ENCODE peak calls at places on chromosomes 5 and 9, in six cellular contexts. N is Calu3, V is astrocyte of the cerebellum, D is nephron progenitor cell, P is right atrium auricular region, A is mammary epithelial cell. J is an unnamed sample.

GRCh38 chr9:136092741-136093140 is 2.3 kb downstream of the NACC2 start:
- DNase-seq in N (no peak), V (no peak), D (no peak), P (no peak), A (no peak), J (no peak)

GRCh38 chr5:40414922-40415321 is 264.8 kb upstream of the PTGER4 start:
- DNase-seq in N (no peak), V (no peak), D (no peak), P (no peak), A (no peak), J (no peak)

GRCh38 chr5:98301567-98301966 is 471.9 kb upstream of the RGMB start:
- DNase-seq in N (no peak), V (no peak), D (no peak), P (no peak), A (no peak), J (no peak)

GRCh38 chr9:116405321-116405720 is 251.7 kb downstream of the PAPPA start:
- DNase-seq in N (no peak), V (no peak), D (no peak), P (no peak), A (no peak), J (no peak)

GRCh38 chr5:139385061-139385889 is 2.2 kb upstream of the SLC23A1 start:
- DNase-seq in N (peak), V (no peak), D (no peak), P (no peak), A (peak), J (no peak)

GRCh38 chr9:2677927-2678889 is 39.1 kb upstream of the KCNV2 start:
- DNase-seq in N (no peak), V (no peak), D (no peak), P (no peak), A (no peak), J (no peak)

GRCh38 chr5:4384649-4385048 is 755.5 kb upstream of the ADAMTS16 start:
- DNase-seq in N (no peak), V (no peak), D (no peak), P (no peak), A (peak), J (no peak)

GRCh38 chr9:6896562-6896961 is 138.8 kb downstream of the KDM4C start:
- DNase-seq in N (no peak), V (no peak), D (no peak), P (no peak), A (peak), J (no peak)

GRCh38 chr5:103218164-103218563 is 40.4 kb upstream of the MACIR start:
- DNase-seq in N (no peak), V (peak), D (no peak), P (no peak), A (no peak), J (no peak)

GRCh38 chr9:21336467-21336866 is 1.3 kb upstream of the KLHL9 start:
- DNase-seq in N (no peak), V (no peak), D (no peak), P (no peak), A (no peak), J (no peak)

GRCh38 chr5:10863763-10864383 is 102.8 kb upstream of the DAP start:
- DNase-seq in N (peak), V (no peak), D (peak), P (no peak), A (peak), J (peak)

GRCh38 chr9:3736186-3736585 is 210.4 kb upstream of the RFX3 start:
- DNase-seq in N (no peak), V (no peak), D (no peak), P (no peak), A (no peak), J (no peak)

GRCh38 chr9:122307036-122307435 is 42.4 kb downstream of the MRRF start:
- DNase-seq in N (no peak), V (no peak), D (no peak), P (no peak), A (no peak), J (no peak)

GRCh38 chr5:50947892-50948683 is 281.7 kb downstream of the PARP8 start:
- DNase-seq in N (no peak), V (no peak), D (no peak), P (no peak), A (no peak), J (no peak)

GRCh38 chr9:8760000-8760767 is 960.6 kb upstream of the DMAC1 start:
- DNase-seq in N (no peak), V (no peak), D (peak), P (no peak), A (no peak), J (peak)

GRCh38 chr9:90870646-90871326 is 69.2 kb downstream of the SYK start:
- DNase-seq in N (peak), V (peak), D (peak), P (no peak), A (peak), J (no peak)

GRCh38 chr5:61991861-61992260 is 314.1 kb upstream of the KIF2A start:
- DNase-seq in N (no peak), V (no peak), D (no peak), P (no peak), A (peak), J (no peak)

GRCh38 chr9:35618854-35619799 is 914 bp upstream of the CD72 start:
- DNase-seq in N (no peak), V (no peak), D (no peak), P (no peak), A (no peak), J (no peak)

GRCh38 chr9:89097219-89097618 is 81.4 kb downstream of the SHC3 start:
- DNase-seq in N (no peak), V (no peak), D (no peak), P (no peak), A (no peak), J (no peak)

GRCh38 chr5:170420809-170421412 is 31.7 kb upstream of the KCNMB1 start:
- DNase-seq in N (peak), V (peak), D (peak), P (peak), A (peak), J (peak)

GRCh38 chr9:134216449-134216951 is 52.1 kb upstream of the RNU6ATAC start:
- DNase-seq in N (no peak), V (no peak), D (no peak), P (no peak), A (no peak), J (no peak)

GRCh38 chr5:77774981-77775772 is 962 bp downstream of the TBCA start:
- DNase-seq in N (no peak), V (peak), D (no peak), P (no peak), A (no peak), J (no peak)

GRCh38 chr5:66197764-66198405 is 53.8 kb downstream of the SREK1 start:
- DNase-seq in N (no peak), V (peak), D (no peak), P (no peak), A (no peak), J (no peak)

GRCh38 chr5:66653380-66653779 is 57.2 kb downstream of the MAST4 start:
- DNase-seq in N (no peak), V (peak), D (no peak), P (no peak), A (peak), J (no peak)

GRCh38 chr9:27090231-27090630 is 18.8 kb upstream of the TEK start:
- DNase-seq in N (no peak), V (no peak), D (no peak), P (no peak), A (no peak), J (no peak)

GRCh38 chr5:139647406-139648204 is 544 bp upstream of the CXXC5 start:
- DNase-seq in N (no peak), V (no peak), D (peak), P (no peak), A (no peak), J (peak)

GRCh38 chr9:136694163-136694864 is 7.1 kb upstream of the AGPAT2 start:
- DNase-seq in N (peak), V (no peak), D (peak), P (no peak), A (peak), J (peak)

GRCh38 chr9:764986-765385 is 76.5 kb upstream of the DMRT1 start:
- DNase-seq in N (no peak), V (no peak), D (no peak), P (peak), A (no peak), J (no peak)

DNA sequence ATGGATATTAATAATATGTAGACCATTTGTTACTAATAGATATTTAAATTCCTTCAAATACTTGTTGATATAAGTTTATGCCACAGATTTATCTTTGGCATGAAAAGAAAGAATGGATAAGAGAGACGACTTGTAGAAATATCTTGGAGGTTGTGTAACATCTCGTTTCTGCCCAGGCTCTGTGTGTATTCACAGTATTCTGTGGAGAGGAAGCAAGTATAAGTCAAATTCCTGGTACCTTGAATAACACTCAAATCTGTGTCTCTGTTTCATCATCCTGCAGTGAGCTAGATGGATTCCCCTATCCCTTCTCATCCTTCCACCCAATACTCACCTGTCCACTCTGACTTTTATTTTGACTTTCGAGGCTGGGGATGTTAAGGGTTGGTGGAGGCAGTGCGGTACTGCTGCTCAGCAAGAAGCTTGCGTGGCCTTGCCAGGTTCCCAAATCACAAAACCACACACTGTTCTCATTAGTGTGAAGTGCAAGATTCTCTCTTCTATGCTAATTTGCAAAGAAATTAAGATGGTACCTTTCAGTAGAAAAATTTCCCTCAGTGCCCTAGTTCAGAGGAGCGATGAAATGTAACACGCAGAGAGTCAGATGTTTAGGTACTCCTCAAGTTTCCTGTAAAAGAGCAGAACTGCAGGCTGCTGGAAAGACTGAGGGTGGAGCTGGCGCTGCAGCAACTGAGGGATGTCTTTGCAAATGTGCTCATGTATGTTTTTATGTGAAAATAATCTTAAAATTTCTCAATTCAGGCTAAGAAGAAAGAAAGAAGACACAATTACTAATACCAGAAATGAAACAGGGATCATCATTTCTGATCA is 42.6 kb upstream of the ANKRD18A start:
- DNase-seq in N (no peak), V (no peak), D (no peak), P (peak), A (no peak), J (peak)
- TF ChIP-seq CTCF in N (no peak), V (peak), D (peak), P (peak), A (peak), J (no peak)

GRCh38 chr9:87667164-87667738 is 58.7 kb upstream of the CTSL start:
- DNase-seq in N (no peak), V (no peak), D (peak), P (peak), A (peak), J (no peak)
- TF ChIP-seq CTCF in N (no peak), V (peak), D (peak), P (peak), A (no peak), J (no peak)

GRCh38 chr9:109652971-109653370 is 127.0 kb upstream of the PALM2AKAP2 start:
- DNase-seq in N (peak), V (peak), D (no peak), P (no peak), A (peak), J (no peak)
- TF ChIP-seq CTCF in N (peak), V (peak), D (no peak), P (peak), A (peak), J (no peak)

GRCh38 chr9:75087824-75088645 is at the start of the genes NMRK1 and OSTF1:
- DNase-seq in N (peak), V (peak), D (peak), P (peak), A (peak), J (peak)
- TF ChIP-seq CTCF in N (no peak), V (peak), D (no peak), P (no peak), A (no peak), J (no peak)

DNA sequence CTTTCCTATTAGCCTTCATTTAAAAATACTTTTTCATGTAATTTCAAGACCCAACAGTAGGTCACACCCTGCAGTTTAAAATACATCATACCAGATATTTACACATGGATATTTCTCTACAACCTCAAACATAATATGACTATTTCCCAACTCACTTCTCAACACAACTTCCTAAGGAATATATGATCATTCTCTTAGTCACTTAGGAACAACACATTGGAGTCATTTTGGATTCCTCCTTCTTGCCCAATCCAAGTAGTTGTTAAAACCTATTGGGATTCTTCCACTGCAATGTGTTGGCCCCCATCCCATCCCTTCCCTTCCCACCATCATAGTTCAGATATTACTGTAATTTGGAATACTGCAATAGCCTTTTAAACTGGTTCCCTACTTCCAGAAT is 145.5 kb downstream of the DCP2 start:
- DNase-seq in N (no peak), V (no peak), D (no peak), P (peak), A (peak), J (no peak)
- TF ChIP-seq CTCF in N (no peak), V (no peak), D (no peak), P (no peak), A (no peak), J (no peak)

DNA sequence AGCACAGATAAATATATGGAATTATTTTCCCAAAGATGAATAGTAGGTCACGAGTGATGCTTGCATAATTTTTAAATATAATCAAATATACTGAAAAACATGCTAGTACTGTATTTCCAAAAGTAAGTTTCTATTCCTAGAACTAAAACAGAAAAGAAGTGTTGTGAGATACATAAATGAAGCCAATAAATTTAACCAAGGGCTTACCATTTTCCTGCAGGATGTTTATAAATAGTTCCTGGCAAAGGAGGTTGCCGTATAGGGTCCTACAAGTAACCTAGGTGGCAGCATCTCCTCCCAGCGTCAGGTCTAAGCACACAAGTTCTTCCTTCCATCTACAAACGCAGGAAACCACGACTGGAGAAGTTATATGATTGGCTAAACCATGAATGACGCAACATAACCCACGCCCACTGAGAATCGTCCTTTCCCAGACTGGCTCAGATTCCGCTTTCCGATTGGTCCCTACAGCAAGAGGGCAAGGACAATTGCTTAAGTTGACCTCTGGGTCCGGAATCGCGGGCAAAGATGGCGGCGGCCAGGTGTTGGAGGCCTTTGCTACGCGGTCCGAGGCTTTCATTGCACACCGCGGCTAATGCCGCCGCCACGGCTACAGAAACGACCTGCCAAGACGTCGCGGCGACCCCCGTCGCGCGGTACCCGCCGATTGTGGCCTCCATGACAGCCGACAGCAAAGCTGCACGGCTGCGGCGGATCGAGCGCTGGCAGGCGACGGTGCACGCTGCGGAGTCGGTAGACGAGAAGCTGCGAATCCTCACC is at the start of gene MRPS30:
- DNase-seq in N (peak), V (peak), D (peak), P (peak), A (peak), J (peak)
- TF ChIP-seq CTCF in N (no peak), V (peak), D (peak), P (peak), A (peak), J (no peak)

DNA sequence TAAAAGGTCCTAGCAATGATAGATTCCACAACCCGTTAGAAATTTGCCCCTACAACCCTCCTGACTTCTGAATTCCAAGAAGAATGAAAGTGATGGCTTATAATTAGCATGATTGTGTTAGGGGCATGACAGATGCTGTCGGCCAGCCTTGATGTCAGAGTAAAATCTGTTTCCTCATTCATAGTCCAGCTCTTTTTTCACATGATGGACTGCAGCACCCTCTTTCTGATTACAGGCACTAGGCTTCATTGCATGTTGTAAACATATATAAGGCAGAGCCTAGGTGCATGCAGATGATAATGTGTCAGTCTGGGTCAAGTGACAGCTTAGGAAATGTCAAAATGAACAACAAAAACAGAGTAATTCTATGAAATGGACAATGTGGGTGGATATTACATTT is 226.8 kb downstream of the PDE4D start:
- DNase-seq in N (no peak), V (no peak), D (no peak), P (no peak), A (no peak), J (no peak)
- TF ChIP-seq CTCF in N (no peak), V (no peak), D (no peak), P (no peak), A (no peak), J (no peak)

GRCh38 chr5:95841914-95842812 is 19.6 kb upstream of the GLRX start:
- DNase-seq in N (no peak), V (no peak), D (no peak), P (peak), A (peak), J (no peak)

GRCh38 chr5:95845401-95845800 is 22.9 kb upstream of the GLRX start:
- DNase-seq in N (no peak), V (no peak), D (no peak), P (peak), A (no peak), J (no peak)

GRCh38 chr5:95840969-95841368 is 18.4 kb upstream of the GLRX start:
- DNase-seq in N (no peak), V (no peak), D (no peak), P (no peak), A (no peak), J (no peak)

GRCh38 chr5:95843733-95844223 is 21.3 kb upstream of the GLRX start:
- DNase-seq in N (no peak), V (peak), D (no peak), P (peak), A (no peak), J (no peak)

GRCh38 chr5:95842955-95843544 is 20.5 kb upstream of the GLRX start:
- DNase-seq in N (peak), V (no peak), D (no peak), P (peak), A (no peak), J (no peak)
- TF ChIP-seq CTCF in N (peak), V (no peak), D (no peak), P (peak), A (no peak), J (no peak)